ENCODE peak calls at places on chromosomes 3 and 15, in six cellular contexts. U is breast epithelium, S is RWPE2, K is uterus, J is mammary epithelial cell, L is heart right ventricle. N is an unnamed sample.
A peak's percentile ranks its signal among the peaks of the same experiment; 100 is the strongest.

GRCh38 chr3:30428251-30428650 is 178.2 kb upstream of the TGFBR2 start:
- DNase-seq in K (no peak), S (no peak), J (peak; percentile 32), U (no peak), L (no peak), N (no peak)

GRCh38 chr15:68259883-68260282 is 17.7 kb upstream of the FEM1B start:
- DNase-seq in L (no peak), U (no peak), K (no peak), S (no peak), J (no peak), N (no peak)

GRCh38 chr3:40639006-40639405 is 114.2 kb downstream of the ZNF621 start:
- DNase-seq in S (no peak), L (no peak), U (no peak), K (no peak), J (no peak), N (no peak)

GRCh38 chr3:195072916-195073564 is 197.9 kb downstream of the XXYLT1 start:
- DNase-seq in K (no peak), L (no peak), S (peak; percentile 37), U (no peak), J (no peak), N (no peak)

GRCh38 chr3:170421147-170421641 is 2.5 kb downstream of the CLDN11 start:
- DNase-seq in L (no peak), J (no peak), S (no peak), K (peak; percentile 31), U (peak; percentile 73), N (no peak)

GRCh38 chr3:108940568-108941285 is 13.0 kb downstream of the GUCA1C start:
- DNase-seq in S (no peak), L (no peak), U (no peak), K (no peak), J (peak; percentile 16), N (no peak)

GRCh38 chr3:188284455-188285212 is 130.7 kb downstream of the LPP start:
- DNase-seq in J (peak; percentile 50), U (no peak), L (no peak), K (no peak), S (no peak), N (no peak)

GRCh38 chr15:37046876-37047614 is 53.3 kb downstream of the MEIS2 start:
- DNase-seq in L (no peak), K (no peak), U (no peak), J (peak; percentile 63), S (no peak), N (no peak)

GRCh38 chr15:60797444-60798040 is 318.6 kb upstream of the ICE2 start:
- DNase-seq in J (no peak), K (no peak), L (no peak), U (no peak), S (no peak), N (no peak)

DNA sequence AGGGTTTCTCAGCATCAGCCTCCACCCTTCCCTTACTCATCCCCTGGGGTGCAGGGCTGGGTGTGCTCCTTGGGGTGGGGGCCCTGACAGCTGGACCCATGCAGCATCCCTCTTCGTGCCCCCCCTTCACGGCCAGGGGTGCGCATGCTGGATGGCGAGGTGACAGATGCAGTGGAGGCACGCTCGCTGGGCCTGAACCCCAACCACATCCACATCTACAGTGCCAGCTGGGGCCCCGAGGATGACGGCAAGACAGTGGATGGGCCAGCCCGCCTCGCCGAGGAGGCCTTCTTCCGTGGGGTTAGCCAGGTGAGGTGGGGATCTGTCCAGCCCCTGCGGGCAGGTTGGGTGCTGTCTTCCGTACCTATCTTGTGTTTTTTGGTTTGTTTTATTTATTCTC is 6.3 kb upstream of the FES start:
- DNase-seq in K (no peak), L (no peak), S (peak; percentile 72), J (no peak), U (no peak), N (no peak)
- H3K36me3 ChIP-seq in K (no peaks in the 10 kb centered on the region), L (peaks cover 45% of the 10 kb centered on the region), S (peaks cover 54% of the 10 kb centered on the region), J (peaks cover 11% of the 10 kb centered on the region), U (peaks cover 11% of the 10 kb centered on the region), N (peaks cover 97% of the 10 kb centered on the region)

DNA sequence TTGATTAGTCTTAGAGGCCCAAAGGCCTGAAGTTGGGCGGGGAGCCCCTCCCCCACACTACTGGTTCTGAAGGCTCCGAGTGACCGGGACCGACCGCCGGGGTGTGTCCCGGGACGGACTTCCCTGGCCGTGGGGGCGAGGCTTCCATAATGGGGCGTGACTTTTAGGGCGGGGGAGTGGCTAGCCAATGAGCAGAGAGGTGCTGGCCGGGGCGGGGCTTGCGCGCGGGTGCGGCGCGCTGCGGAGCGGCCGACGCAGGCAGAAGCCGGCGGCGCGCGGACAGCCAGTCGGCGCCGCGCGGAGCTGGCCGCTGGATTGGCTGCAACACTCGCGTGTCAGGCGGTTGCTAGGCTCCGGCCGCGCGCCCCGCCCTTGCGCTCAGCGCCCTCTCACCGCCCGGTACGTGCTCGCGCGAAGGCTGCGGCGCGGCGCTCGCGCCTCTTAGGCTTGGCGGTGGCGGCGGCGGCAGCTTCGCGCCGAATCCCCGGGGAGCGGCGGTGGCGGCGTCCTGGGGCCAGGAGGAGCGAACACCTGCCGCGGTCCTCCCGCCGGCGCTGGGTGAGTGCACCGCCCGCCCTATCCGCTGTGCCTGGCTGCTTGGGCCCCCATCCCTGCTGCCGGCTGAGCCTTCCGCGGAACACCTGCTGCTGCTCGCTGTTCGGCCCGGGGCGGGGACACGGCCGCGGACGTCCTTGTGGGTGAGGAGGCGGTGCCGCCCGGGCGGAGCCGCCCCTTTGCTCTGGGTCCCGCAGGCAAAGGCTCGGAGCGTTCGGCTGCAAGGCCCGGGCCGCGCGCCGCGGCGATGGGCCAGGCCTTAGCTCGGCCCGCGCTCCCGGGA is at the start of gene DAG1:
- DNase-seq in K (peak; percentile 99), L (peak; percentile 98), J (peak; percentile 97), U (peak; percentile 98), S (peak; percentile 95), N (peak; percentile 96)
- H3K4me3 ChIP-seq in K (peak within 1 kb of the TSS; percentile 96), L (peak within 1 kb of the TSS; percentile 81), J (peak within 1 kb of the TSS; percentile 62), U (peak within 1 kb of the TSS; percentile 88), S (peak within 1 kb of the TSS; percentile 73), N (peak within 1 kb of the TSS; percentile 96)

GRCh38 chr3:66415867-66416428 is 84.9 kb downstream of the LRIG1 start:
- DNase-seq in S (no peak), K (no peak), L (no peak), J (no peak), U (no peak), N (no peak)
- H3K27ac ChIP-seq in S (no peak overlapping the region), K (peak overlapping the region; percentile 52), L (peak overlapping the region; percentile 72), J (no peak overlapping the region), U (peak overlapping the region; percentile 67), N (no peak overlapping the region)

GRCh38 chr15:95684126-95684525 is 646.4 kb upstream of the NR2F2 start:
- DNase-seq in K (no peak), U (no peak), S (no peak), L (no peak), J (no peak), N (no peak)
- H3K36me3 ChIP-seq in K (no peaks in the 10 kb centered on the region), U (no peaks in the 10 kb centered on the region), S (no peaks in the 10 kb centered on the region), L (no peaks in the 10 kb centered on the region), J (no peaks in the 10 kb centered on the region), N (no peaks in the 10 kb centered on the region)

GRCh38 chr15:38069001-38069400 is 134.6 kb downstream of the TMCO5A start:
- DNase-seq in L (no peak), K (no peak), S (no peak), U (no peak), J (peak; percentile 85), N (peak; percentile 52)
- H3K4me3 ChIP-seq in L (peak overlapping the region; percentile 31), K (no peak overlapping the region), S (no peak overlapping the region), U (peak overlapping the region; percentile 31), J (no peak overlapping the region), N (peak overlapping the region; percentile 6)

N was measured in SJSA1.